ENCODE peak calls at places on chromosomes 5 and 9, in four cellular contexts. One of them, this sample, is unnamed.

GRCh38 chr5:111083323-111083722 is 8.8 kb upstream of the WDR36 start:
- DNase-seq in ELF-1: no peak
- DNase-seq in NCI-H1092 treated with DMSO at 0.1 percent for 48 hours: no peak
- DNase-seq in keratinocyte: no peak
- DNase-seq in this sample: no peak

GRCh38 chr9:33748633-33749304 is 46.6 kb upstream of the PRSS3 start:
- DNase-seq in ELF-1: no peak
- DNase-seq in NCI-H1092 treated with DMSO at 0.1 percent for 48 hours: no peak
- DNase-seq in keratinocyte: no peak
- DNase-seq in this sample: no peak

GRCh38 chr5:131357739-131358561 is 94.1 kb downstream of the CDC42SE2 start:
- DNase-seq in keratinocyte: no peak
- DNase-seq in NCI-H1092 treated with DMSO at 0.1 percent for 48 hours: no peak
- DNase-seq in ELF-1: no peak
- DNase-seq in this sample: no peak

GRCh38 chr9:126916909-126917308 is 2.3 kb downstream of the RALGPS1 start:
- DNase-seq in NCI-H1092 treated with DMSO at 0.1 percent for 48 hours: no peak
- DNase-seq in keratinocyte: no peak
- DNase-seq in ELF-1: peak
- DNase-seq in this sample: no peak

GRCh38 chr5:53037141-53037859 is 48.1 kb downstream of the ITGA2 start:
- DNase-seq in keratinocyte: peak
- DNase-seq in NCI-H1092 treated with DMSO at 0.1 percent for 48 hours: no peak
- DNase-seq in ELF-1: no peak
- DNase-seq in this sample: no peak

GRCh38 chr5:177025139-177025538 is 2.6 kb downstream of the ZNF346 start:
- DNase-seq in ELF-1: no peak
- DNase-seq in keratinocyte: no peak
- DNase-seq in NCI-H1092 treated with DMSO at 0.1 percent for 48 hours: no peak
- DNase-seq in this sample: no peak

GRCh38 chr5:129241755-129242154 is 147.2 kb downstream of the ISOC1 start:
- DNase-seq in keratinocyte: no peak
- DNase-seq in NCI-H1092 treated with DMSO at 0.1 percent for 48 hours: no peak
- DNase-seq in ELF-1: peak
- DNase-seq in this sample: no peak

GRCh38 chr5:100691545-100691944 is 156.4 kb downstream of the FAM174A start:
- DNase-seq in keratinocyte: no peak
- DNase-seq in ELF-1: no peak
- DNase-seq in NCI-H1092 treated with DMSO at 0.1 percent for 48 hours: no peak
- DNase-seq in this sample: no peak

GRCh38 chr5:88113429-88113828 is 155.2 kb downstream of the TMEM161B start:
- DNase-seq in ELF-1: no peak
- DNase-seq in NCI-H1092 treated with DMSO at 0.1 percent for 48 hours: no peak
- DNase-seq in keratinocyte: no peak
- DNase-seq in this sample: no peak

GRCh38 chr5:149863176-149863575 is 81.4 kb downstream of the PDE6A start:
- DNase-seq in NCI-H1092 treated with DMSO at 0.1 percent for 48 hours: no peak
- DNase-seq in ELF-1: no peak
- DNase-seq in keratinocyte: no peak
- DNase-seq in this sample: no peak

GRCh38 chr9:75186767-75187380 is 98.6 kb downstream of the OSTF1 start:
- DNase-seq in ELF-1: no peak
- DNase-seq in keratinocyte: no peak
- DNase-seq in NCI-H1092 treated with DMSO at 0.1 percent for 48 hours: no peak
- DNase-seq in this sample: no peak

GRCh38 chr5:10601246-10602030 is 37.6 kb downstream of the ANKRD33B start:
- DNase-seq in keratinocyte: peak
- DNase-seq in NCI-H1092 treated with DMSO at 0.1 percent for 48 hours: peak
- DNase-seq in ELF-1: peak
- DNase-seq in this sample: peak

GRCh38 chr9:133389562-133389961 is 13.4 kb downstream of the STKLD1 start:
- DNase-seq in ELF-1: no peak
- DNase-seq in NCI-H1092 treated with DMSO at 0.1 percent for 48 hours: no peak
- DNase-seq in keratinocyte: no peak
- DNase-seq in this sample: no peak

GRCh38 chr5:37869221-37869620 is 29.4 kb upstream of the GDNF start:
- DNase-seq in keratinocyte: no peak
- DNase-seq in NCI-H1092 treated with DMSO at 0.1 percent for 48 hours: no peak
- DNase-seq in ELF-1: no peak
- DNase-seq in this sample: no peak

GRCh38 chr5:65803699-65804426 is 81.9 kb downstream of the NLN start:
- DNase-seq in NCI-H1092 treated with DMSO at 0.1 percent for 48 hours: no peak
- DNase-seq in keratinocyte: no peak
- DNase-seq in ELF-1: no peak
- DNase-seq in this sample: no peak

GRCh38 chr9:117325110-117325788 is 89.6 kb downstream of the ASTN2 start:
- DNase-seq in keratinocyte: no peak
- DNase-seq in NCI-H1092 treated with DMSO at 0.1 percent for 48 hours: no peak
- DNase-seq in ELF-1: no peak
- DNase-seq in this sample: no peak

GRCh38 chr5:165881259-165881658 is 2375.8 kb downstream of the MAT2B start:
- DNase-seq in keratinocyte: no peak
- DNase-seq in NCI-H1092 treated with DMSO at 0.1 percent for 48 hours: no peak
- DNase-seq in ELF-1: no peak
- DNase-seq in this sample: no peak

GRCh38 chr5:113270081-113270480 is 164.7 kb downstream of the TSSK1B start:
- DNase-seq in NCI-H1092 treated with DMSO at 0.1 percent for 48 hours: no peak
- DNase-seq in ELF-1: no peak
- DNase-seq in keratinocyte: no peak
- DNase-seq in this sample: no peak

GRCh38 chr5:159987031-159987674 is 21.8 kb upstream of the TTC1 start:
- DNase-seq in keratinocyte: no peak
- DNase-seq in NCI-H1092 treated with DMSO at 0.1 percent for 48 hours: peak
- DNase-seq in ELF-1: peak
- DNase-seq in this sample: peak

GRCh38 chr5:132747693-132748440 is 641 bp downstream of the CCNI2 start:
- DNase-seq in NCI-H1092 treated with DMSO at 0.1 percent for 48 hours: no peak
- DNase-seq in ELF-1: peak
- DNase-seq in keratinocyte: no peak
- DNase-seq in this sample: no peak

GRCh38 chr5:98902733-98903132 is 26.1 kb downstream of the CHD1 start:
- DNase-seq in keratinocyte: no peak
- DNase-seq in ELF-1: no peak
- DNase-seq in NCI-H1092 treated with DMSO at 0.1 percent for 48 hours: no peak
- DNase-seq in this sample: no peak

GRCh38 chr9:109258619-109259321 is 62.1 kb downstream of the EPB41L4B start:
- DNase-seq in NCI-H1092 treated with DMSO at 0.1 percent for 48 hours: peak
- DNase-seq in keratinocyte: no peak
- DNase-seq in ELF-1: peak
- DNase-seq in this sample: peak

GRCh38 chr5:14108170-14108996 is 34.8 kb upstream of the TRIO start:
- DNase-seq in NCI-H1092 treated with DMSO at 0.1 percent for 48 hours: peak
- DNase-seq in keratinocyte: peak
- DNase-seq in ELF-1: peak
- DNase-seq in this sample: peak

GRCh38 chr9:72355153-72355552 is 9.9 kb downstream of the ZFAND5 start:
- DNase-seq in NCI-H1092 treated with DMSO at 0.1 percent for 48 hours: no peak
- DNase-seq in keratinocyte: no peak
- DNase-seq in ELF-1: no peak
- DNase-seq in this sample: no peak

GRCh38 chr5:56908942-56909293 is 478 bp upstream of the SETD9 start:
- DNase-seq in keratinocyte: no peak
- DNase-seq in NCI-H1092 treated with DMSO at 0.1 percent for 48 hours: peak
- DNase-seq in ELF-1: no peak
- DNase-seq in this sample: no peak

GRCh38 chr5:112703866-112704820 is 33.5 kb upstream of the APC start:
- DNase-seq in ELF-1: no peak
- DNase-seq in keratinocyte: no peak
- DNase-seq in NCI-H1092 treated with DMSO at 0.1 percent for 48 hours: no peak
- DNase-seq in this sample: no peak

GRCh38 chr5:178460598-178461425 is 129.4 kb downstream of the COL23A1 start:
- DNase-seq in keratinocyte: no peak
- DNase-seq in NCI-H1092 treated with DMSO at 0.1 percent for 48 hours: no peak
- DNase-seq in ELF-1: peak
- DNase-seq in this sample: no peak

GRCh38 chr9:134964271-134964670 is 46.6 kb upstream of the FCN1 start:
- DNase-seq in NCI-H1092 treated with DMSO at 0.1 percent for 48 hours: no peak
- DNase-seq in ELF-1: no peak
- DNase-seq in keratinocyte: no peak
- DNase-seq in this sample: no peak

GRCh38 chr9:137460363-137461315 is 1.5 kb upstream of the NSMF start:
- DNase-seq in ELF-1: no peak
- DNase-seq in NCI-H1092 treated with DMSO at 0.1 percent for 48 hours: no peak
- DNase-seq in keratinocyte: no peak
- DNase-seq in this sample: no peak

GRCh38 chr9:16871358-16872151 is 1.1 kb upstream of the BNC2 start:
- DNase-seq in keratinocyte: peak
- DNase-seq in NCI-H1092 treated with DMSO at 0.1 percent for 48 hours: peak
- DNase-seq in ELF-1: peak
- DNase-seq in this sample: no peak

GRCh38 chr9:15889555-15889954 is 336.7 kb downstream of the CCDC171 start:
- DNase-seq in keratinocyte: no peak
- DNase-seq in ELF-1: no peak
- DNase-seq in NCI-H1092 treated with DMSO at 0.1 percent for 48 hours: no peak
- DNase-seq in this sample: no peak

GRCh38 chr5:79831910-79832309 is 142.3 kb downstream of the CMYA5 start:
- DNase-seq in NCI-H1092 treated with DMSO at 0.1 percent for 48 hours: no peak
- DNase-seq in keratinocyte: no peak
- DNase-seq in ELF-1: no peak
- DNase-seq in this sample: no peak

GRCh38 chr9:37149646-37150308 is 29.4 kb downstream of the ZCCHC7 start:
- DNase-seq in NCI-H1092 treated with DMSO at 0.1 percent for 48 hours: no peak
- DNase-seq in ELF-1: no peak
- DNase-seq in keratinocyte: no peak
- DNase-seq in this sample: no peak

GRCh38 chr5:135140805-135141204 is 106.8 kb upstream of the PITX1 start:
- DNase-seq in NCI-H1092 treated with DMSO at 0.1 percent for 48 hours: no peak
- DNase-seq in ELF-1: no peak
- DNase-seq in keratinocyte: no peak
- DNase-seq in this sample: no peak

GRCh38 chr5:140358738-140359310 is 1.2 kb upstream of the SLC4A9 start:
- DNase-seq in ELF-1: peak
- DNase-seq in keratinocyte: no peak
- DNase-seq in NCI-H1092 treated with DMSO at 0.1 percent for 48 hours: peak
- DNase-seq in this sample: no peak

GRCh38 chr5:157108961-157109360 is at the start of gene HAVCR2:
- DNase-seq in NCI-H1092 treated with DMSO at 0.1 percent for 48 hours: no peak
- DNase-seq in keratinocyte: no peak
- DNase-seq in ELF-1: no peak
- DNase-seq in this sample: no peak